ENCODE peak calls at places on chromosomes 6 and 20, in eight cellular contexts. Y is upper lobe of left lung; U is NCI-H1092; E is Peyer's patch; G is PC-9; M is pons; V is activated gamma-delta T cell treated with Interleukin-2 at 50 U/mL for 16 hours; J is stimulated activated CD8-positive, alpha-beta memory T cell treated with anti-CD3 and anti-CD28 coated beads, Interleukin-4, amount 100 ng/mL, for 4 hours. B is an unnamed sample.

GRCh38 chr20:63748356-63749270 is 9.0 kb downstream of the SLC2A4RG start:
- DNase-seq in G (no peak), V (no peak), J (no peak), M (no peak), Y (no peak), U (no peak), E (no peak), B (no peak)

GRCh38 chr6:68333444-68333843 is 301.6 kb upstream of the ADGRB3 start:
- DNase-seq in U (peak), M (no peak), Y (no peak), E (no peak), G (no peak), J (no peak), V (no peak), B (peak)

GRCh38 chr6:136592930-136593673 is 42.9 kb upstream of the MAP7 start:
- DNase-seq in V (no peak), J (no peak), G (no peak), Y (no peak), U (no peak), E (no peak), M (no peak), B (no peak)

GRCh38 chr6:42459888-42460287 is 8.2 kb upstream of the TRERF1 start:
- DNase-seq in Y (no peak), M (no peak), J (no peak), E (no peak), U (no peak), G (no peak), V (no peak), B (no peak)

GRCh38 chr6:167778497-167779122 is 48.1 kb upstream of the AFDN start:
- DNase-seq in E (no peak), M (no peak), V (no peak), U (no peak), Y (no peak), J (no peak), G (peak), B (no peak)

GRCh38 chr20:53080969-53081871 is 109.1 kb downstream of the TSHZ2 start:
- DNase-seq in Y (no peak), E (no peak), M (no peak), J (no peak), U (no peak), G (no peak), V (no peak), B (peak)

GRCh38 chr6:3750324-3751018 is 1.0 kb downstream of the PXDC1 start:
- DNase-seq in G (peak), E (peak), Y (peak), M (peak), U (no peak), J (no peak), V (no peak), B (no peak)

GRCh38 chr6:43743682-43744381 is 26.2 kb upstream of the VEGFA start:
- DNase-seq in Y (no peak), V (no peak), M (no peak), E (no peak), G (no peak), J (no peak), U (no peak), B (no peak)

GRCh38 chr6:10633216-10633615 is 61.2 kb downstream of the C6orf52 start:
- DNase-seq in J (no peak), V (no peak), E (no peak), G (peak), M (no peak), Y (no peak), U (no peak), B (no peak)

GRCh38 chr20:17676378-17676759 is 5.7 kb downstream of the RRBP1 start:
- DNase-seq in J (no peak), V (no peak), Y (no peak), G (no peak), E (no peak), U (no peak), M (no peak), B (no peak)

GRCh38 chr20:9112541-9113515 is 43.9 kb downstream of the PLCB4 start:
- DNase-seq in J (no peak), V (no peak), E (no peak), U (no peak), G (no peak), Y (no peak), M (peak), B (no peak)

GRCh38 chr20:21103582-21104465 is 2.3 kb downstream of the LINC00237 start:
- DNase-seq in J (no peak), E (no peak), V (no peak), U (no peak), G (no peak), M (peak), Y (peak), B (no peak)

GRCh38 chr6:133502451-133503259 is 261.5 kb downstream of the EYA4 start:
- DNase-seq in M (no peak), U (peak), E (no peak), Y (no peak), V (no peak), G (no peak), J (no peak), B (no peak)

GRCh38 chr20:59802018-59802417 is 131.4 kb downstream of the SYCP2 start:
- DNase-seq in E (no peak), J (no peak), Y (no peak), U (no peak), M (no peak), G (no peak), V (no peak), B (no peak)

GRCh38 chr20:5364136-5364821 is 47.5 kb upstream of the PROKR2 start:
- DNase-seq in Y (no peak), E (no peak), J (no peak), G (peak), U (no peak), M (no peak), V (no peak), B (no peak)

GRCh38 chr6:84774174-84775158 is 10.1 kb upstream of the TBX18 start:
- DNase-seq in M (no peak), V (no peak), E (peak), J (no peak), G (no peak), Y (peak), U (no peak), B (peak)

GRCh38 chr20:34129518-34130162 is 17.6 kb upstream of the EIF2S2 start:
- DNase-seq in G (peak), U (peak), Y (no peak), E (no peak), V (peak), M (peak), J (no peak), B (peak)

GRCh38 chr6:90445533-90446108 is 141.3 kb downstream of the MAP3K7 start:
- DNase-seq in Y (no peak), U (no peak), V (no peak), E (no peak), G (no peak), M (no peak), J (no peak), B (no peak)

GRCh38 chr6:44219815-44220784 is 3.3 kb upstream of the SLC29A1 start:
- DNase-seq in G (no peak), J (no peak), Y (no peak), V (no peak), E (no peak), U (no peak), M (no peak), B (no peak)

GRCh38 chr20:38722708-38723068 is 1.6 kb upstream of the SLC32A1 start:
- DNase-seq in E (no peak), Y (no peak), U (no peak), M (no peak), J (no peak), G (no peak), V (no peak), B (no peak)

GRCh38 chr6:114121913-114122662 is 151.1 kb upstream of the HDAC2 start:
- DNase-seq in G (no peak), V (no peak), E (no peak), M (no peak), J (no peak), U (no peak), Y (no peak), B (no peak)

GRCh38 chr6:155493694-155494143 is 38.1 kb upstream of the NOX3 start:
- DNase-seq in Y (no peak), G (peak), U (no peak), M (no peak), V (no peak), E (no peak), J (no peak), B (no peak)

GRCh38 chr20:40323411-40323810 is 365.6 kb downstream of the MAFB start:
- DNase-seq in E (no peak), J (no peak), M (no peak), V (no peak), Y (no peak), U (peak), G (no peak), B (no peak)

GRCh38 chr6:16267428-16268263 is 29.3 kb downstream of the GMPR start:
- DNase-seq in U (no peak), Y (no peak), E (no peak), V (no peak), J (no peak), M (no peak), G (no peak), B (no peak)

GRCh38 chr6:3422457-3422816 is 34.4 kb downstream of the SLC22A23 start:
- DNase-seq in U (no peak), G (no peak), J (no peak), M (peak), E (no peak), V (no peak), Y (no peak), B (no peak)

GRCh38 chr20:41078329-41078728 is 49.7 kb downstream of the TOP1 start:
- DNase-seq in V (no peak), G (peak), U (no peak), M (peak), Y (no peak), J (no peak), E (no peak), B (no peak)

GRCh38 chr6:6434151-6434550 is 113.7 kb upstream of the F13A1 start:
- DNase-seq in J (no peak), G (no peak), E (no peak), V (no peak), Y (no peak), M (no peak), U (no peak), B (no peak)

GRCh38 chr20:2385496-2385895 is 4.8 kb downstream of the TGM6 start:
- DNase-seq in G (no peak), M (no peak), Y (no peak), V (no peak), E (no peak), U (no peak), J (no peak), B (no peak)

GRCh38 chr20:46699651-46700359 is 9.6 kb upstream of the SLC2A10 start:
- DNase-seq in V (no peak), U (no peak), J (no peak), G (peak), M (peak), Y (no peak), E (no peak), B (no peak)

GRCh38 chr20:63214514-63214913 is 1.4 kb downstream of the YTHDF1 start:
- DNase-seq in Y (no peak), V (no peak), G (no peak), U (no peak), J (no peak), E (no peak), M (no peak), B (no peak)

GRCh38 chr6:144106206-144106605 is 10.8 kb upstream of the SF3B5 start:
- DNase-seq in E (no peak), G (no peak), J (no peak), M (no peak), U (no peak), Y (no peak), V (no peak), B (no peak)

GRCh38 chr6:134468633-134469032 is 150.7 kb upstream of the SGK1 start:
- DNase-seq in V (no peak), E (no peak), G (no peak), Y (no peak), U (peak), J (no peak), M (peak), B (peak)

GRCh38 chr6:118377711-118378414 is 170.2 kb upstream of the PLN start:
- DNase-seq in G (no peak), Y (peak), E (no peak), V (no peak), U (peak), M (no peak), J (no peak), B (peak)

GRCh38 chr20:18743665-18744440 is 69.7 kb upstream of the SCP2D1 start:
- DNase-seq in M (no peak), J (no peak), G (no peak), E (no peak), U (no peak), Y (no peak), V (no peak), B (no peak)

GRCh38 chr6:111382476-111383294 is 100.3 kb downstream of the REV3L start:
- DNase-seq in V (no peak), U (no peak), J (no peak), G (no peak), Y (no peak), M (peak), E (no peak), B (no peak)

GRCh38 chr6:119985952-119986736 is 636.6 kb upstream of the MAN1A1 start:
- DNase-seq in J (no peak), G (no peak), Y (no peak), V (no peak), M (no peak), U (no peak), E (no peak), B (no peak)

GRCh38 chr20:48019496-48019895 is 234.2 kb upstream of the SULF2 start:
- DNase-seq in U (no peak), E (no peak), J (no peak), M (no peak), Y (no peak), G (peak), V (no peak), B (no peak)